ENCODE peak calls at places on chromosomes 6 and 20, in four cellular contexts. One of them, this sample, is unnamed.

GRCh38 chr6:22943331-22943730 is 374.0 kb downstream of the HDGFL1 start:
- DNase-seq in stimulated activated CD4-positive, alpha-beta T cell treated with anti-CD3 and anti-CD28 coated beads, Interleukin-4, amount 100 ng/mL, for 4 hours: no peak
- DNase-seq in HS-5: no peak
- DNase-seq in G401: no peak
- DNase-seq in this sample: no peak

GRCh38 chr6:40550096-40550731 is 37.0 kb downstream of the LRFN2 start:
- DNase-seq in stimulated activated CD4-positive, alpha-beta T cell treated with anti-CD3 and anti-CD28 coated beads, Interleukin-4, amount 100 ng/mL, for 4 hours: no peak
- DNase-seq in HS-5: peak
- DNase-seq in G401: no peak
- DNase-seq in this sample: peak

GRCh38 chr6:16028966-16029365 is 99.9 kb upstream of the MYLIP start:
- DNase-seq in stimulated activated CD4-positive, alpha-beta T cell treated with anti-CD3 and anti-CD28 coated beads, Interleukin-4, amount 100 ng/mL, for 4 hours: no peak
- DNase-seq in HS-5: no peak
- DNase-seq in G401: no peak
- DNase-seq in this sample: no peak

GRCh38 chr6:70310063-70310694 is 7.3 kb upstream of the COL9A1 start:
- DNase-seq in stimulated activated CD4-positive, alpha-beta T cell treated with anti-CD3 and anti-CD28 coated beads, Interleukin-4, amount 100 ng/mL, for 4 hours: no peak
- DNase-seq in HS-5: peak
- DNase-seq in G401: peak
- DNase-seq in this sample: peak

GRCh38 chr6:63899550-63899949 is 263.9 kb downstream of the PHF3 start:
- DNase-seq in stimulated activated CD4-positive, alpha-beta T cell treated with anti-CD3 and anti-CD28 coated beads, Interleukin-4, amount 100 ng/mL, for 4 hours: no peak
- DNase-seq in HS-5: peak
- DNase-seq in G401: no peak
- DNase-seq in this sample: no peak

GRCh38 chr6:53792016-53792415 is 2.8 kb upstream of the LRRC1 start:
- DNase-seq in stimulated activated CD4-positive, alpha-beta T cell treated with anti-CD3 and anti-CD28 coated beads, Interleukin-4, amount 100 ng/mL, for 4 hours: no peak
- DNase-seq in HS-5: no peak
- DNase-seq in G401: no peak
- DNase-seq in this sample: no peak

GRCh38 chr20:63699466-63700198 is 3.2 kb downstream of the TNFRSF6B start:
- DNase-seq in stimulated activated CD4-positive, alpha-beta T cell treated with anti-CD3 and anti-CD28 coated beads, Interleukin-4, amount 100 ng/mL, for 4 hours: no peak
- DNase-seq in HS-5: no peak
- DNase-seq in G401: no peak
- DNase-seq in this sample: no peak

GRCh38 chr6:40444307-40444706 is 142.9 kb downstream of the LRFN2 start:
- DNase-seq in stimulated activated CD4-positive, alpha-beta T cell treated with anti-CD3 and anti-CD28 coated beads, Interleukin-4, amount 100 ng/mL, for 4 hours: no peak
- DNase-seq in HS-5: no peak
- DNase-seq in G401: no peak
- DNase-seq in this sample: no peak

GRCh38 chr6:1335367-1336037 is 23.6 kb downstream of the FOXQ1 start:
- DNase-seq in stimulated activated CD4-positive, alpha-beta T cell treated with anti-CD3 and anti-CD28 coated beads, Interleukin-4, amount 100 ng/mL, for 4 hours: no peak
- DNase-seq in HS-5: peak
- DNase-seq in G401: no peak
- DNase-seq in this sample: peak

GRCh38 chr6:142195862-142196536 is 48.9 kb downstream of the VTA1 start:
- DNase-seq in stimulated activated CD4-positive, alpha-beta T cell treated with anti-CD3 and anti-CD28 coated beads, Interleukin-4, amount 100 ng/mL, for 4 hours: no peak
- DNase-seq in HS-5: no peak
- DNase-seq in G401: no peak
- DNase-seq in this sample: no peak

GRCh38 chr6:101883398-101883975 is 490.0 kb downstream of the GRIK2 start:
- DNase-seq in stimulated activated CD4-positive, alpha-beta T cell treated with anti-CD3 and anti-CD28 coated beads, Interleukin-4, amount 100 ng/mL, for 4 hours: no peak
- DNase-seq in HS-5: no peak
- DNase-seq in G401: no peak
- DNase-seq in this sample: no peak

GRCh38 chr6:26743157-26743821 is 83.7 kb upstream of the ZNF322 start:
- DNase-seq in stimulated activated CD4-positive, alpha-beta T cell treated with anti-CD3 and anti-CD28 coated beads, Interleukin-4, amount 100 ng/mL, for 4 hours: no peak
- DNase-seq in HS-5: peak
- DNase-seq in G401: peak
- DNase-seq in this sample: peak

GRCh38 chr20:51412333-51412761 is 130.2 kb downstream of the NFATC2 start:
- DNase-seq in stimulated activated CD4-positive, alpha-beta T cell treated with anti-CD3 and anti-CD28 coated beads, Interleukin-4, amount 100 ng/mL, for 4 hours: no peak
- DNase-seq in HS-5: no peak
- DNase-seq in G401: peak
- DNase-seq in this sample: no peak

This sample was measured in AG09309.